ENCODE peak calls at places on chromosomes 11 and 22, in five cellular contexts. L is choroid plexus epithelial cell; V is GM19239; R is activated CD8-positive, alpha-beta T cell treated with anti-CD3 and anti-CD28 coated beads for 36 hours; H is activated gamma-delta T cell treated with anti-CD3 and anti-CD28 coated beads, Interleukin-2, amount 50 U/mL, for 16 hours. B is an unnamed sample.

GRCh38 chr22:47515384-47516125 is 753.1 kb downstream of the TBC1D22A start:
- DNase-seq in L (no peak), R (no peak), V (no peak), H (no peak), B (no peak)

GRCh38 chr11:9855579-9856260 is 191.8 kb downstream of the SWAP70 start:
- DNase-seq in L (no peak), R (no peak), H (no peak), V (no peak), B (no peak)

GRCh38 chr11:123063396-123064267 is 1.7 kb upstream of the HSPA8 start:
- DNase-seq in R (peak), V (no peak), H (no peak), L (peak), B (no peak)

GRCh38 chr11:122340607-122341006 is 224.6 kb upstream of the BLID start:
- DNase-seq in H (no peak), V (no peak), L (no peak), R (no peak), B (no peak)

GRCh38 chr11:131446657-131447056 is 76.2 kb downstream of the NTM start:
- DNase-seq in L (no peak), H (no peak), R (no peak), V (no peak), B (no peak)

GRCh38 chr22:43707650-43708049 is 104.5 kb downstream of the EFCAB6 start:
- DNase-seq in V (no peak), L (no peak), R (no peak), H (no peak), B (no peak)

GRCh38 chr22:47215851-47216250 is 453.4 kb downstream of the TBC1D22A start:
- DNase-seq in R (no peak), H (no peak), V (no peak), L (no peak), B (no peak)

GRCh38 chr22:19397729-19398094 is 33.8 kb downstream of the HIRA start:
- DNase-seq in R (no peak), L (no peak), V (no peak), H (no peak), B (no peak)

GRCh38 chr11:129613076-129613475 is 202.6 kb upstream of the TMEM45B start:
- DNase-seq in V (no peak), L (peak), R (no peak), H (no peak), B (no peak)

GRCh38 chr11:71153005-71153395 is 99.4 kb downstream of the SHANK2 start:
- DNase-seq in H (no peak), V (no peak), L (peak), R (no peak), B (no peak)

GRCh38 chr22:49726022-49726681 is 101.5 kb downstream of the BRD1 start:
- DNase-seq in R (no peak), H (no peak), L (no peak), V (no peak), B (no peak)

GRCh38 chr11:8384199-8384821 is 120.6 kb upstream of the LMO1 start:
- DNase-seq in H (no peak), L (no peak), R (peak), V (no peak), B (peak)

GRCh38 chr11:126631399-126631798 is 275.9 kb downstream of the ST3GAL4 start:
- DNase-seq in L (no peak), R (no peak), V (no peak), H (no peak), B (no peak)